ENCODE peak calls at places on chromosome 14, in four cellular contexts. One of them, this sample, is unnamed.

GRCh38 chr14:58923751-58924405 is 264.6 kb upstream of the DAAM1 start:
- DNase-seq in GM12892: no peak
- DNase-seq in stomach: no peak
- DNase-seq in GM12891: no peak
- DNase-seq in this sample: no peak

GRCh38 chr14:92955381-92955780 is 32.4 kb downstream of the CHGA start:
- DNase-seq in GM12891: no peak
- DNase-seq in GM12892: no peak
- DNase-seq in stomach: no peak
- DNase-seq in this sample: no peak

GRCh38 chr14:100523131-100523530 is 64.1 kb downstream of the BEGAIN start:
- DNase-seq in GM12892: no peak
- DNase-seq in GM12891: no peak
- DNase-seq in stomach: no peak
- DNase-seq in this sample: no peak

GRCh38 chr14:101353422-101353821 is 207.9 kb upstream of the DIO3 start:
- DNase-seq in GM12891: no peak
- DNase-seq in stomach: no peak
- DNase-seq in GM12892: no peak
- DNase-seq in this sample: no peak

GRCh38 chr14:105860615-105861580 is 334.5 kb downstream of the TMEM121 start:
- DNase-seq in stomach: peak
- DNase-seq in GM12892: no peak
- DNase-seq in GM12891: peak
- DNase-seq in this sample: no peak

GRCh38 chr14:100714205-100714781 is 12.4 kb upstream of the DLK1 start:
- DNase-seq in stomach: no peak
- DNase-seq in GM12892: no peak
- DNase-seq in GM12891: no peak
- DNase-seq in this sample: no peak

GRCh38 chr14:33484264-33484663 is 466.6 kb downstream of the EGLN3 start:
- DNase-seq in GM12891: no peak
- DNase-seq in stomach: no peak
- DNase-seq in GM12892: no peak
- DNase-seq in this sample: no peak

GRCh38 chr14:58912799-58913432 is 275.2 kb downstream of the DACT1 start:
- DNase-seq in stomach: no peak
- DNase-seq in GM12892: no peak
- DNase-seq in GM12891: no peak
- DNase-seq in this sample: no peak

GRCh38 chr14:91649930-91650329 is 82.0 kb downstream of the CATSPERB start:
- DNase-seq in stomach: no peak
- DNase-seq in GM12891: peak
- DNase-seq in GM12892: no peak
- DNase-seq in this sample: no peak

GRCh38 chr14:68135566-68135965 is 316.0 kb downstream of the RAD51B start:
- DNase-seq in GM12891: no peak
- DNase-seq in stomach: no peak
- DNase-seq in GM12892: no peak
- DNase-seq in this sample: no peak

GRCh38 chr14:63510538-63510937 is 32.6 kb downstream of the PPP2R5E start:
- DNase-seq in GM12892: no peak
- DNase-seq in stomach: no peak
- DNase-seq in GM12891: no peak
- DNase-seq in this sample: no peak

GRCh38 chr14:59343585-59343984 is 121.6 kb downstream of the GPR135 start:
- DNase-seq in GM12891: no peak
- DNase-seq in stomach: no peak
- DNase-seq in GM12892: no peak
- DNase-seq in this sample: no peak

GRCh38 chr14:28088125-28088524 is 678.5 kb upstream of the FOXG1 start:
- DNase-seq in GM12892: no peak
- DNase-seq in GM12891: no peak
- DNase-seq in stomach: no peak
- DNase-seq in this sample: no peak

GRCh38 chr14:37497422-37497821 is 97.6 kb downstream of the FOXA1 start:
- DNase-seq in GM12891: no peak
- DNase-seq in stomach: no peak
- DNase-seq in GM12892: no peak
- DNase-seq in this sample: no peak

GRCh38 chr14:59507063-59507751 is 22.9 kb downstream of the JKAMP start:
- DNase-seq in stomach: peak
- DNase-seq in GM12891: peak
- DNase-seq in GM12892: no peak
- DNase-seq in this sample: peak

GRCh38 chr14:57834961-57835360 is 30.9 kb downstream of the SLC35F4 start:
- DNase-seq in GM12892: no peak
- DNase-seq in GM12891: no peak
- DNase-seq in stomach: no peak
- DNase-seq in this sample: no peak

GRCh38 chr14:67514203-67514607 is 18.9 kb upstream of the PLEKHH1 start:
- DNase-seq in GM12892: no peak
- DNase-seq in stomach: no peak
- DNase-seq in GM12891: no peak
- DNase-seq in this sample: no peak

GRCh38 chr14:22837750-22838538 is 1.6 kb downstream of the MMP14 start:
- DNase-seq in GM12891: no peak
- DNase-seq in stomach: no peak
- DNase-seq in GM12892: no peak
- DNase-seq in this sample: no peak

GRCh38 chr14:64293976-64294671 is at the start of gene ESR2:
- DNase-seq in stomach: peak
- DNase-seq in GM12891: peak
- DNase-seq in GM12892: peak
- DNase-seq in this sample: no peak

GRCh38 chr14:99513946-99514551 is 32.8 kb downstream of the CCNK start:
- DNase-seq in stomach: peak
- DNase-seq in GM12891: no peak
- DNase-seq in GM12892: no peak
- DNase-seq in this sample: no peak

GRCh38 chr14:31208546-31209424 is 1.2 kb upstream of the HECTD1 start:
- DNase-seq in GM12892: no peak
- DNase-seq in GM12891: peak
- DNase-seq in stomach: no peak
- DNase-seq in this sample: no peak

GRCh38 chr14:49303952-49304516 is 282.1 kb downstream of the RPS29 start:
- DNase-seq in GM12892: no peak
- DNase-seq in stomach: no peak
- DNase-seq in GM12891: no peak
- DNase-seq in this sample: no peak

GRCh38 chr14:88289996-88290395 is 33.1 kb downstream of the KCNK10 start:
- DNase-seq in GM12891: no peak
- DNase-seq in stomach: no peak
- DNase-seq in GM12892: no peak
- DNase-seq in this sample: no peak

GRCh38 chr14:53954551-53955233 is 1.9 kb downstream of the BMP4 start:
- DNase-seq in GM12892: no peak
- DNase-seq in stomach: no peak
- DNase-seq in GM12891: no peak
- DNase-seq in this sample: no peak

GRCh38 chr14:41925409-41925808 is 318.7 kb downstream of the LRFN5 start:
- DNase-seq in GM12892: no peak
- DNase-seq in stomach: no peak
- DNase-seq in GM12891: no peak
- DNase-seq in this sample: peak

GRCh38 chr14:106831322-106831720 is 1304.9 kb downstream of the TMEM121 start:
- DNase-seq in GM12892: peak
- DNase-seq in GM12891: no peak
- DNase-seq in stomach: no peak
- DNase-seq in this sample: peak

GRCh38 chr14:22570132-22570949 is 18.7 kb downstream of the DAD1 start:
- DNase-seq in GM12891: peak
- DNase-seq in GM12892: peak
- DNase-seq in stomach: peak
- DNase-seq in this sample: peak

GRCh38 chr14:104158827-104159798 is 20.7 kb downstream of the KIF26A start:
- DNase-seq in GM12892: no peak
- DNase-seq in GM12891: no peak
- DNase-seq in stomach: peak
- DNase-seq in this sample: no peak

GRCh38 chr14:32677381-32677780 is 261.3 kb upstream of the NPAS3 start:
- DNase-seq in GM12892: no peak
- DNase-seq in stomach: no peak
- DNase-seq in GM12891: no peak
- DNase-seq in this sample: no peak

GRCh38 chr14:41362134-41362533 is 244.5 kb upstream of the LRFN5 start:
- DNase-seq in GM12891: no peak
- DNase-seq in stomach: no peak
- DNase-seq in GM12892: no peak
- DNase-seq in this sample: no peak

GRCh38 chr14:73634333-73634833 is 10.4 kb upstream of the DNAL1 start:
- DNase-seq in GM12891: peak
- DNase-seq in GM12892: no peak
- DNase-seq in stomach: peak
- DNase-seq in this sample: no peak

GRCh38 chr14:99971929-99972747 is 93.1 kb upstream of the EVL start:
- DNase-seq in GM12891: no peak
- DNase-seq in stomach: no peak
- DNase-seq in GM12892: no peak
- DNase-seq in this sample: no peak

GRCh38 chr14:52835122-52835903 is 43.9 kb upstream of the GNPNAT1 start:
- DNase-seq in GM12892: no peak
- DNase-seq in GM12891: no peak
- DNase-seq in stomach: no peak
- DNase-seq in this sample: no peak

GRCh38 chr14:64201296-64201695 is 92.9 kb downstream of the ESR2 start:
- DNase-seq in stomach: peak
- DNase-seq in GM12891: no peak
- DNase-seq in GM12892: no peak
- DNase-seq in this sample: no peak

GRCh38 chr14:64196668-64197411 is 97.3 kb downstream of the ESR2 start:
- DNase-seq in GM12892: no peak
- DNase-seq in stomach: peak
- DNase-seq in GM12891: no peak
- DNase-seq in this sample: no peak

GRCh38 chr14:64675246-64675645 is 29.0 kb upstream of the PLEKHG3 start:
- DNase-seq in GM12891: no peak
- DNase-seq in stomach: no peak
- DNase-seq in GM12892: no peak
- DNase-seq in this sample: no peak

GRCh38 chr14:70755655-70756054 is 53.7 kb downstream of the MAP3K9 start:
- DNase-seq in GM12892: no peak
- DNase-seq in stomach: no peak
- DNase-seq in GM12891: no peak
- DNase-seq in this sample: no peak
- TF ChIP-seq POLR2AphosphoS5 in GM12892: no peak
- TF ChIP-seq POLR2AphosphoS5 in stomach: no peak
- TF ChIP-seq POLR2AphosphoS5 in GM12891: no peak
- TF ChIP-seq POLR2AphosphoS5 in this sample: no peak

DNA sequence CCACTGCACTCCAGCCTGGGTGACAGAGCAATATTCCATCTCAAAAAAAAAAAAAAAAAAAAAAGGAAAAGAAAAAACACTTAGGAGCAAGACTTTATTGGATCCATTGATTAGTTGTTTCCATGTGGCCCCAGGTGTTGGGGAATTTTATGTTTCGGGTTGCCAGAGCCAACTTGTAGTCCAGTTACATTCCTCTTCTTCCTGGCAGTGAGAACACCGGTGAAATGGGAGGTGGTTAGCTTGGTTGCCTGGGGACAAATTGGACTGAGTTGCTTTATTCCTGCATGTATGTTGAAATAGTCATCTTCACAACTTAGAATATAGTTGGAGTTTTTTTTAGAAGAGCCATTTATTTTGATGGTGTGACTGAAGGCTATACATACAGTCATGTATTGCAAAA is 12.6 kb downstream of the RCOR1 start:
- DNase-seq in stomach: no peak
- DNase-seq in GM12891: no peak
- DNase-seq in GM12892: no peak
- DNase-seq in this sample: no peak
- TF ChIP-seq POLR2AphosphoS5 in stomach: no peak
- TF ChIP-seq POLR2AphosphoS5 in GM12891: no peak
- TF ChIP-seq POLR2AphosphoS5 in GM12892: no peak
- TF ChIP-seq POLR2AphosphoS5 in this sample: no peak

DNA sequence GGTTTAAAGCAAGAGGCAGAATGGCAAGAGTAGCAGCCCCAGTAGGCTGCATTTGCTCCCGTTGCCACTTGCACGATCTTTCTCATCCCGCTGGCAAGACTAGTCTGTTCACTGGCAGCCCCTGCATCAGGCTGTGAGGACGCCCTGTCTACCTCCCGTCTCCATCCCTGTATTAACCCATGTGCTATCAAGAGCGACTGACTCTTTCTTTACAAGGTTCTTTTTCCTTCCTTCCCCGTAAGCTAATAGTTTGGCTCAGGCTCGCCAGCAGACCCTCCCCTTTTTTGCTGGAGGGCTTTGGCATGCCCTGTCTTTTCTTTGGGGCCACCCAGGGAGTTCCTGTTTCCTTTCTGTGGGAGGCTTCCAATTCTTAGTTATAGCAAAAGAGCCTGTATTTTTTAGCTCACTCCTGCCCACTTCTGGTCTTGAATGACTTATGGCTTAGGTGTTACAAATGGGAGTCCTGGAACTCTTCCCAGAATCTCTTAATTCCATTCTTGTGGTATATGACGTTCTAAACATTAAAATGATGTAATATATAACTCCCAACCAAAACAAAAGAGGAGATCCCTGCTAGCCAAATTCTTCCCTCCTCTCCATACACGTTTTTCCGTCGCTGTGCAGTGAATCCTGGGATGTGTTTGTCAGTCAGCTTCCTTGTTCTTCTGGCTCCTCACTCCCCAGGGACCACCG is 149.0 kb downstream of the PRKCH start:
- DNase-seq in GM12892: no peak
- DNase-seq in GM12891: no peak
- DNase-seq in stomach: no peak
- DNase-seq in this sample: no peak
- TF ChIP-seq POLR2AphosphoS5 in GM12892: no peak
- TF ChIP-seq POLR2AphosphoS5 in GM12891: no peak
- TF ChIP-seq POLR2AphosphoS5 in stomach: no peak
- TF ChIP-seq POLR2AphosphoS5 in this sample: no peak

GRCh38 chr14:74881425-74882102 is at the start of gene DLST:
- DNase-seq in GM12891: peak
- DNase-seq in stomach: peak
- DNase-seq in GM12892: peak
- DNase-seq in this sample: no peak
- TF ChIP-seq POLR2AphosphoS5 in GM12891: peak
- TF ChIP-seq POLR2AphosphoS5 in stomach: peak
- TF ChIP-seq POLR2AphosphoS5 in GM12892: peak
- TF ChIP-seq POLR2AphosphoS5 in this sample: peak

GRCh38 chr14:51394804-51395203 is 154.8 kb downstream of the TMX1 start:
- DNase-seq in GM12891: no peak
- DNase-seq in stomach: no peak
- DNase-seq in GM12892: no peak
- DNase-seq in this sample: no peak
- TF ChIP-seq POLR2AphosphoS5 in GM12891: no peak
- TF ChIP-seq POLR2AphosphoS5 in stomach: no peak
- TF ChIP-seq POLR2AphosphoS5 in GM12892: no peak
- TF ChIP-seq POLR2AphosphoS5 in this sample: no peak

GRCh38 chr14:24231263-24232120 is 675 bp downstream of the NEDD8 start:
- DNase-seq in GM12892: no peak
- DNase-seq in GM12891: no peak
- DNase-seq in stomach: no peak
- DNase-seq in this sample: no peak
- TF ChIP-seq POLR2AphosphoS5 in GM12892: no peak
- TF ChIP-seq POLR2AphosphoS5 in GM12891: no peak
- TF ChIP-seq POLR2AphosphoS5 in stomach: no peak
- TF ChIP-seq POLR2AphosphoS5 in this sample: no peak

This sample was measured in Panc1.